ENCODE peak calls at places on chromosomes 5 and 9, in five cellular contexts. I is stromal cell of bone marrow, X is ureter, K is fibroblast of mammary gland, Q is SW480. T is an unnamed sample.

GRCh38 chr5:39526914-39527477 is 102.2 kb upstream of the DAB2 start:
- DNase-seq in K (no peak), I (no peak), Q (no peak), X (no peak), T (no peak)

GRCh38 chr5:147906326-147907095 is at the start of gene C5orf46:
- DNase-seq in Q (peak; percentile 60), I (no peak), X (no peak), K (peak; percentile 52), T (peak; percentile 28)

GRCh38 chr5:137128012-137128411 is 371.1 kb downstream of the SPOCK1 start:
- DNase-seq in X (no peak), I (no peak), K (no peak), Q (no peak), T (no peak)

GRCh38 chr5:168947212-168947868 is 353.6 kb downstream of the SLIT3 start:
- DNase-seq in I (peak; percentile 26), Q (peak; percentile 52), K (peak; percentile 39), X (no peak), T (no peak)

GRCh38 chr5:149036970-149037369 is 25.9 kb downstream of the SH3TC2 start:
- DNase-seq in I (no peak), Q (peak; percentile 8), K (peak; percentile 41), X (no peak), T (no peak)

GRCh38 chr5:124740991-124741583 is 5.4 kb downstream of the ZNF608 start:
- DNase-seq in X (no peak), I (no peak), Q (peak; percentile 83), K (peak; percentile 78), T (no peak)

GRCh38 chr5:169083394-169084018 is 217.4 kb downstream of the SLIT3 start:
- DNase-seq in Q (peak; percentile 89), K (no peak), I (no peak), X (no peak), T (no peak)

GRCh38 chr5:153900703-153901395 is 137.9 kb downstream of the FAM114A2 start:
- DNase-seq in I (peak; percentile 72), X (no peak), Q (no peak), K (peak; percentile 83), T (peak; percentile 27)

GRCh38 chr9:98175013-98175679 is 17.3 kb downstream of the CORO2A start:
- DNase-seq in X (no peak), K (no peak), Q (no peak), I (no peak), T (no peak)

GRCh38 chr5:172840778-172841154 is 6.7 kb downstream of the ERGIC1 start:
- DNase-seq in I (no peak), K (no peak), X (no peak), Q (no peak), T (no peak)

GRCh38 chr5:24163091-24163490 is 481.7 kb downstream of the CDH10 start:
- DNase-seq in K (peak; percentile 35), Q (no peak), I (peak; percentile 3), X (no peak), T (no peak)

GRCh38 chr9:131279927-131280530 is 3.7 kb upstream of the FAM78A start:
- DNase-seq in I (no peak), Q (no peak), K (no peak), X (no peak), T (no peak)

GRCh38 chr9:111427186-111427585 is 57.0 kb downstream of the ECPAS start:
- DNase-seq in I (peak; percentile 38), Q (no peak), K (peak; percentile 77), X (no peak), T (peak; percentile 26)

GRCh38 chr9:101119206-101119819 is 90.8 kb downstream of the PLPPR1 start:
- DNase-seq in Q (peak; percentile 57), K (peak; percentile 15), I (no peak), X (peak; percentile 43), T (no peak)

GRCh38 chr5:71748360-71748759 is 29.3 kb downstream of the CARTPT start:
- DNase-seq in I (no peak), Q (no peak), K (peak; percentile 13), X (no peak), T (no peak)

GRCh38 chr5:119274767-119275130 is 81.1 kb upstream of the TNFAIP8 start:
- DNase-seq in Q (no peak), K (peak; percentile 78), X (no peak), I (peak; percentile 79), T (peak; percentile 70)

GRCh38 chr5:132239776-132240175 is 12.1 kb upstream of the P4HA2 start:
- DNase-seq in X (peak; percentile 23), I (no peak), K (no peak), Q (no peak), T (no peak)

GRCh38 chr5:122311400-122311887 is 593 bp upstream of the SNCAIP start:
- DNase-seq in I (no peak), Q (no peak), K (no peak), X (no peak), T (no peak)

GRCh38 chr5:3741372-3741770 is 145.7 kb downstream of the IRX1 start:
- DNase-seq in K (no peak), Q (no peak), I (no peak), X (no peak), T (no peak)

GRCh38 chr9:96875460-96876142 is 21.3 kb upstream of the ZNF782 start:
- DNase-seq in Q (peak; percentile 96), K (peak; percentile 78), X (no peak), I (no peak), T (peak; percentile 50)

GRCh38 chr5:124453221-124454032 is 293.0 kb downstream of the ZNF608 start:
- DNase-seq in K (peak; percentile 79), Q (peak; percentile 20), X (no peak), I (peak; percentile 40), T (peak; percentile 80)

GRCh38 chr5:21097661-21098060 is 1109.7 kb upstream of the CDH18 start:
- DNase-seq in X (no peak), Q (no peak), K (no peak), I (no peak), T (no peak)

GRCh38 chr5:168988699-168989098 is 312.2 kb downstream of the SLIT3 start:
- DNase-seq in X (no peak), Q (no peak), I (no peak), K (no peak), T (no peak)

GRCh38 chr5:19125956-19126713 is 861.9 kb downstream of the CDH18 start:
- DNase-seq in I (no peak), X (no peak), Q (peak; percentile 72), K (no peak), T (no peak)

GRCh38 chr9:127569819-127570401 is 42.2 kb upstream of the STXBP1 start:
- DNase-seq in X (no peak), Q (peak; percentile 68), K (no peak), I (no peak), T (no peak)

GRCh38 chr9:134535171-134535570 is 106.4 kb upstream of the COL5A1 start:
- DNase-seq in Q (no peak), I (no peak), X (no peak), K (no peak), T (no peak)

GRCh38 chr5:176596689-176597416 is 13.1 kb downstream of the GPRIN1 start:
- DNase-seq in Q (no peak), K (peak; percentile 28), I (no peak), X (no peak), T (no peak)

GRCh38 chr5:36239370-36240293 is 2.1 kb downstream of the NADK2 start:
- DNase-seq in I (no peak), K (no peak), Q (no peak), X (no peak), T (no peak)

GRCh38 chr9:134178781-134179551 is 14.6 kb upstream of the RNU6ATAC start:
- DNase-seq in K (peak; percentile 91), Q (no peak), I (peak; percentile 78), X (no peak), T (peak; percentile 84)

GRCh38 chr9:123924727-123925126 is 5.2 kb downstream of the DENND1A start:
- DNase-seq in I (no peak), X (no peak), K (no peak), Q (no peak), T (no peak)

GRCh38 chr9:105059260-105059659 is 131.3 kb upstream of the ABCA1 start:
- DNase-seq in Q (no peak), K (peak; percentile 72), X (no peak), I (no peak), T (no peak)

GRCh38 chr9:135604437-135605237 is 34.7 kb downstream of the GLT6D1 start:
- DNase-seq in X (peak; percentile 34), K (no peak), Q (no peak), I (no peak), T (no peak)

GRCh38 chr5:445591-445990 is 2.6 kb downstream of the EXOC3 start:
- DNase-seq in K (no peak), I (no peak), Q (no peak), X (no peak), T (no peak)